ENCODE peak calls at places on chromosomes 13 and 19, in six cellular contexts. P, F, U, W, O and N are unnamed samples.

GRCh38 chr13:98779695-98780094 is 27.2 kb upstream of the SLC15A1 start:
- DNase-seq in P (no peak), F (no peak), U (no peak), W (no peak), O (no peak), N (no peak)

GRCh38 chr13:28741080-28741479 is 22.3 kb upstream of the SLC46A3 start:
- DNase-seq in P (no peak), F (no peak), U (no peak), W (no peak), O (no peak), N (no peak)

GRCh38 chr19:45294291-45295029 is 28.2 kb downstream of the CKM start:
- DNase-seq in P (no peak), F (no peak), U (no peak), W (no peak), O (no peak), N (no peak)

GRCh38 chr19:37817180-37817911 is 38.0 kb upstream of the ZNF573 start:
- DNase-seq in P (no peak), F (no peak), U (peak; percentile 86), W (no peak), O (peak; percentile 86), N (no peak)

GRCh38 chr13:39499580-39499979 is 103.4 kb downstream of the LHFPL6 start:
- DNase-seq in P (no peak), F (no peak), U (no peak), W (no peak), O (no peak), N (no peak)

GRCh38 chr13:48876289-48876688 is 99.4 kb upstream of the FNDC3A start:
- DNase-seq in P (no peak), F (no peak), U (no peak), W (no peak), O (peak; percentile 58), N (no peak)

GRCh38 chr13:73286177-73286576 is 227.4 kb downstream of the KLF5 start:
- DNase-seq in P (no peak), F (no peak), U (no peak), W (no peak), O (no peak), N (no peak)

GRCh38 chr19:1161716-1162115 is 12.4 kb downstream of the SBNO2 start:
- DNase-seq in P (peak; percentile 78), F (no peak), U (no peak), W (no peak), O (no peak), N (no peak)

GRCh38 chr13:97391201-97391600 is 42.8 kb upstream of the RAP2A start:
- DNase-seq in P (no peak), F (no peak), U (no peak), W (no peak), O (no peak), N (no peak)

GRCh38 chr19:51546650-51547396 is 15.4 kb upstream of the SIGLEC6 start:
- DNase-seq in P (peak; percentile 73), F (no peak), U (no peak), W (no peak), O (no peak), N (no peak)

GRCh38 chr19:35229601-35230000 is 1.1 kb upstream of the FAM187B start:
- DNase-seq in P (no peak), F (no peak), U (no peak), W (no peak), O (no peak), N (no peak)

GRCh38 chr19:6276447-6276846 is 3.3 kb downstream of the MLLT1 start:
- DNase-seq in P (peak; percentile 75), F (no peak), U (peak; percentile 47), W (no peak), O (no peak), N (no peak)

GRCh38 chr19:8487137-8487851 is 15.1 kb downstream of the PRAM1 start:
- DNase-seq in P (no peak), F (no peak), U (no peak), W (no peak), O (no peak), N (no peak)

GRCh38 chr13:24650157-24650556 is 30.1 kb upstream of the ATP12A start:
- DNase-seq in P (no peak), F (no peak), U (peak; percentile 49), W (no peak), O (no peak), N (no peak)

GRCh38 chr13:82356667-82357066 is 1525.6 kb downstream of the SLITRK1 start:
- DNase-seq in P (no peak), F (no peak), U (no peak), W (no peak), O (no peak), N (peak; percentile 40)

GRCh38 chr13:114025432-114026127 is 51.7 kb upstream of the C13orf46 start:
- DNase-seq in P (no peak), F (no peak), U (peak; percentile 85), W (no peak), O (no peak), N (no peak)

GRCh38 chr13:47437411-47437810 is 540.6 kb upstream of the HTR2A start:
- DNase-seq in P (no peak), F (no peak), U (no peak), W (no peak), O (no peak), N (no peak)

GRCh38 chr19:13959962-13960862 is 7.9 kb downstream of the DCAF15 start:
- DNase-seq in P (peak; percentile 60), F (no peak), U (peak; percentile 84), W (no peak), O (peak; percentile 73), N (no peak)

GRCh38 chr19:6459356-6460098 is at the start of gene SLC25A23:
- DNase-seq in P (peak; percentile 87), F (peak; percentile 40), U (peak; percentile 97), W (peak; percentile 61), O (peak; percentile 82), N (peak; percentile 82)

GRCh38 chr13:40340368-40341085 is 325.9 kb downstream of the FOXO1 start:
- DNase-seq in P (no peak), F (no peak), U (no peak), W (no peak), O (no peak), N (peak; percentile 65)

GRCh38 chr19:1027020-1027952 is 878 bp downstream of the CNN2 start:
- DNase-seq in P (no peak), F (no peak), U (no peak), W (no peak), O (no peak), N (peak; percentile 50)

GRCh38 chr13:96181886-96182285 is 92.0 kb downstream of the HS6ST3 start:
- DNase-seq in P (no peak), F (no peak), U (no peak), W (no peak), O (no peak), N (no peak)

GRCh38 chr13:88285329-88285728 is 614.2 kb downstream of the SLITRK5 start:
- DNase-seq in P (no peak), F (no peak), U (no peak), W (no peak), O (no peak), N (no peak)

GRCh38 chr13:111901301-111901905 is 165.5 kb upstream of the SOX1 start:
- DNase-seq in P (no peak), F (no peak), U (no peak), W (no peak), O (peak; percentile 37), N (no peak)
- TF ChIP-seq JUND in P (no peak), F (no peak), U (no peak), W (no peak), O (no peak), N (no peak)

GRCh38 chr19:12840091-12841079 is 2.1 kb downstream of the MAST1 start:
- DNase-seq in P (peak; percentile 93), F (no peak), U (peak; percentile 90), W (peak; percentile 93), O (peak; percentile 100), N (peak; percentile 97)

GRCh38 chr19:12838893-12839656 is 760 bp downstream of the MAST1 start:
- DNase-seq in P (no peak), F (no peak), U (peak; percentile 55), W (no peak), O (no peak), N (peak; percentile 20)

GRCh38 chr19:12837225-12837624 is 1.1 kb upstream of the MAST1 start:
- DNase-seq in P (peak; percentile 47), F (no peak), U (no peak), W (no peak), O (no peak), N (no peak)

GRCh38 chr19:12836529-12836863 is 1.8 kb upstream of the MAST1 start:
- DNase-seq in P (no peak), F (no peak), U (no peak), W (no peak), O (no peak), N (no peak)

DNA sequence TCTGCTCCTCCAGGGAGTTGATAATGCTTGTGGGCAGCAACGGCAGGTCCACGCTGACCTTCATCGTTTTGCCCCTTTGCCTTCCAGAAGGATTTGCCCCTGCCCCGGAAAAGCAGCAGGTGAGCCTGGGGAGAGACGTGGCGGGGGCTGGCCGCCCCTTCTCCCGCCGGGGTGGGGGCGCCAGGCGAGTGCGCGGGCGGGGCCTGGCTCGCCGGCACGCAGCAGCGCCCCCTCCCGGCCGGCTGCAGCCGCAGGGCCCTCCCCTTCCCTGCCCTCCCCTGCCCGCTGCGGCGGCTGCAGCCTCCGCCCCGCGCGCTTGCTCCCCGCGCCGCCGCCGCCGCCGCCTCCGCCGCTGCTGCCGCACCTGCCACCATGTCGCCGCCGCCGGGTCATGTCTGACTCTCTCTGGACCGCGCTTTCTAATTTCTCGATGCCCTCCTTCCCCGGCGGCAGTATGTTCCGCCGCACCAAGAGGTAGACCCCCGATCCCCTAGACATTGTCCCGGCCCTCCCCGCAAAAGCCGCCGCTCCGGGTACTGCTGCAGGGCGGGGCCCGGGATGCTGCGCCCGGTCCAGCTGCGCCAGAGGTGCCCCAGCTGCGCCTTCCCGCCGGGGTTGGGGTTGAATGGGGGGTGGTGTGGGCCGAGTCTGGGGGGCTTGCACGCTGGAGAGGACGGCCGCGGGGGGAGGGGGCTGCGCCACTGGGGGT is at the start of gene MAST1:
- DNase-seq in P (peak; percentile 81), F (no peak), U (peak; percentile 94), W (no peak), O (peak; percentile 86), N (peak; percentile 62)
- TF ChIP-seq JUND in P (no peak), F (no peak), U (no peak), W (no peak), O (no peak), N (no peak)

GRCh38 chr19:38878575-38879399 is 712 bp upstream of the RINL start:
- DNase-seq in P (no peak), F (no peak), U (peak; percentile 20), W (no peak), O (no peak), N (no peak)
- TF ChIP-seq JUND in P (no peak), F (no peak), U (no peak), W (no peak), O (no peak), N (no peak)

DNA sequence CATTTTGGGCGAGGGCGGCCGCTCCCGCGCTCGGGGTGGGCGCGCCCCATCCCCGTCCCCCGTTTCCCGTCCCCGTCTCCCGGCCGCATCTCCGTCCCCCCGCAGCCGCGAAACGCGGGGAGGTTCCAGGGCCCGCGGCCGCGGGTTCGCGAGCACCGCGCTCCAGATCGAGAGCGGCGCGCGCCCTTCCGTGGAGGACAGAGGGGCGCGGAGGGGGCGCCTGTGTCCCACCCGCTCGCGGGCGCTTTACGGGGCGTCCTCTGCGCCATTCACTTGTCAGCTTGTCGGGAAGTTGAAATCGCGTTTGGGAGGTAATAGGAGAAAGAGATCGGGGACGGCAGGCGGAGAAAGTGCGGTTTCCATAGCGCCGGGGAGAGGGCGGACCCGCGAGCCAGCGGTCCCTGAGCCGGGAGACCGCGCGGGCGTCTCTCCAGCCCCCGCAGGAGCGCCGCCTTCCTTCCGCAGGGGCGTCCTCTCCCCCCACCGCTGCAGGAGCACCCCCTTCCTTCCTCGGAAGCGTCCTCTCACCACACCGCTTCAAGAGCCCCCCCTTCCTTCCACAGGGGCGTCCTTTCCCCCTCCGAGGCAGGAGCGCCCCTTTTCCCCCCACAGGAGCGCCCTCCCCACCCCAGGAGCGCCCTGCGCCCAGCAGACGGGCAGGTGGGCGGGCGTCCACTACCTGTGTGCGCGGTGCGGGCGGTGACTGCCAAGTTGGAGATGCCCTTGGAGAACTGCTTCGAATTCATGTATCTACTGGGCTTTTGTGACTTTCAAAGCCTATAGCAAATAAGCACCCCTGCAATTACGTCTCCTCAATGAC is 962 bp upstream of the IRS2 start:
- DNase-seq in P (peak; percentile 51), F (no peak), U (peak; percentile 73), W (no peak), O (peak; percentile 67), N (no peak)
- TF ChIP-seq JUND in P (no peak), F (no peak), U (no peak), W (no peak), O (no peak), N (no peak)